ENCODE peak calls at places on chromosomes 7 and 10, in eight cellular contexts. C is GM12891, S is ovary, P is sigmoid colon, I is suprapubic skin, F is tibial nerve, B is A549, Q is right lobe of liver. U is an unnamed sample.
A peak's percentile ranks its signal among the peaks of the same experiment; 100 is the strongest.

GRCh38 chr10:73183882-73184281 is 16.0 kb downstream of the FAM149B1 start:
- DNase-seq in C (no peak), S (no peak), P (no peak), I (no peak), F (no peak), B (no peak), Q (no peak), U (no peak)

GRCh38 chr7:102106625-102107024 is 180.0 kb upstream of the SH2B2 start:
- DNase-seq in C (no peak), S (no peak), P (peak; percentile 41), I (no peak), F (no peak), B (no peak), Q (no peak), U (no peak)

GRCh38 chr7:91324663-91325062 is 60.4 kb downstream of the FZD1 start:
- DNase-seq in C (no peak), S (no peak), P (no peak), I (no peak), F (no peak), B (no peak), Q (no peak), U (no peak)

GRCh38 chr7:24587853-24588252 is 14.6 kb downstream of the PALS2 start:
- DNase-seq in C (no peak), S (no peak), P (no peak), I (no peak), F (no peak), B (peak; percentile 34), Q (no peak), U (no peak)

GRCh38 chr7:152462995-152463713 is 27.4 kb upstream of the KMT2C start:
- DNase-seq in C (no peak), S (no peak), P (no peak), I (no peak), F (no peak), B (no peak), Q (no peak), U (no peak)

GRCh38 chr7:93148135-93148534 is at the start of gene SAMD9L:
- DNase-seq in C (peak; percentile 18), S (no peak), P (no peak), I (no peak), F (no peak), B (peak; percentile 4), Q (no peak), U (no peak)

GRCh38 chr7:95871078-95871848 is 98.9 kb downstream of the DYNC1I1 start:
- DNase-seq in C (peak; percentile 7), S (peak; percentile 24), P (no peak), I (no peak), F (no peak), B (peak; percentile 55), Q (no peak), U (no peak)

GRCh38 chr10:61902448-61903183 is 1.1 kb downstream of the ARID5B start:
- DNase-seq in C (no peak), S (peak; percentile 34), P (peak; percentile 81), I (peak; percentile 89), F (peak; percentile 18), B (peak; percentile 55), Q (peak; percentile 64), U (peak; percentile 55)

GRCh38 chr10:14396441-14397048 is 65.8 kb upstream of the FRMD4A start:
- DNase-seq in C (no peak), S (no peak), P (no peak), I (no peak), F (no peak), B (no peak), Q (no peak), U (no peak)

GRCh38 chr7:43700059-43700501 is 29.2 kb downstream of the COA1 start:
- DNase-seq in C (no peak), S (no peak), P (no peak), I (no peak), F (no peak), B (peak; percentile 56), Q (no peak), U (no peak)

GRCh38 chr7:585229-585711 is 65.6 kb upstream of the PDGFA start:
- DNase-seq in C (no peak), S (no peak), P (no peak), I (no peak), F (no peak), B (no peak), Q (no peak), U (no peak)

GRCh38 chr7:110386914-110387313 is 704.0 kb upstream of the LRRN3 start:
- DNase-seq in C (no peak), S (no peak), P (no peak), I (no peak), F (no peak), B (peak; percentile 66), Q (no peak), U (no peak)

GRCh38 chr10:78905015-78905939 is 163.5 kb upstream of the ZMIZ1 start:
- DNase-seq in C (no peak), S (no peak), P (no peak), I (peak; percentile 20), F (no peak), B (no peak), Q (no peak), U (no peak)

DNA sequence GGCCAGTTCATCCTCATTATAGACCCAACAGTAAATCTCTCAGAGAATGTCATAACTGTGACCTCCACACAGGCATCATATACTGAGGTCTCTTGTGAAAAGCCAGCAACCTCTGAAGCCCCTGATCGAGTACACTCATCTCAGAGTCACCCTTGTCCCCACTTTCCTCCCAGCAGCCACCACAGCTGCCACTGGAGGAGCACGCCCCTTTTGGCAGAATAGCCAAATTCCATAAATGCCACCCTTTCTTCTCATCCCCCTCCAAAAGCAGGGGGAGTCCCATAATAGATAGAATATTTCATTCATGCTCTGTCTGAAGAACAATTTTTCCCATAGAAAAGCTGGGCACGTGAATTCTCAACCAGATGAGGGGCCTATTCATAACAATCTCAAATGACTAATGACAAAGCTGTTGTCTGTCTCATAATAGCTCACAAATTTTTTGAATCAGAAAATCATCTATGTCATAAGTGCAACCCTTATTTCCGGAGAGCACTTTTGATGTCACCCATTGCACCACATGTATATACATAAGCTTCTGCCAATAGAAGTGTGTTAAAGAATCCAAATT is 47.4 kb downstream of the SGMS1 start:
- DNase-seq in C (no peak), S (no peak), P (no peak), I (no peak), F (no peak), B (no peak), Q (no peak), U (no peak)
- TF ChIP-seq POLR2A in C (no peak), S (no peak), P (no peak), I (no peak), F (no peak), B (no peak), Q (no peak), U (no peak)

DNA sequence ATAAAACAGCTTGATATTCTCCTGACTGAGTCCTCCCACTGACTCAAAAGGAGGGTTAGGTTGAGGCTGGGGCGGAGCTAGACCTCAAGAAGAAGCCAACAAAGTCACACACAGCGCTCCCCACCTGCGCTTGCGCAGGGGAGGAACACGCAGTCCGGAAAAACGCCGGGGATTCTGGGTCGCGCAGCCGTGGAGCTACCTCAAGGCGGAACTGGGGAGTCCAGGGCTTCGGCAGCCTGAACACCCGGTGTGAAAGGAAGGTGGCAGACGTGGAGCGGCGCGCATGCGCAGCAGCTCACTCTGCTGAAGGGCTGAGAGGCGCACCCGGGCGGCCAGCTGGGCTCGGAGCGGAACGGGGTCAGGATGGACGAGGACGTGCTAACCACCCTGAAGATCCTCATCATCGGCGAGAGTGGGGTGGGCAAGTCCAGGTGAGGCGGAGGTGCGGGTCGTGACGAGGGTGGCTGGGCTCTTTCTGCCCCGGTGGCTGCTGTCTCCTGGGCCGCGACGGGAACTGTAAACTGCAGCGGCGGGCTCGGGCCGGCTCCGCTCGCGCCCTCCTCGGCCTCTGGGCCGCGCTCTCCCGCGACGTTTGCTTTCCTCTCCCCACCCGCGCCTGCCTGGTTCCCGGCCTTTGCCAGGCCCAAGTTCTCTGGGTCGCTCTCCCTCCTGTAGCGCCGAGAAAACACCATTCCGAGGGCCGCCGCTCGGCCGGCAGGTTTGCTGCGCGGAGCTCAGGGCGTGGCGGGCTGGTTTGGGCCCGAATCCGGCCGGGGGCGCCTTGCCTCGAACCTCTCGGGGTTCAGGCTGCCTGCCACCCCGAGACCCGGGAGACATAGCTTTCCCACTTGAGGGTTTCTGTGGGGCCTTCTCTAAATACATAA is at the start of gene RAB18:
- DNase-seq in C (peak; percentile 76), S (peak; percentile 98), P (peak; percentile 99), I (peak; percentile 99), F (peak; percentile 89), B (peak; percentile 97), Q (peak; percentile 99), U (peak; percentile 98)
- TF ChIP-seq POLR2A in C (peak; percentile 89), S (peak; percentile 77), P (peak; percentile 91), I (peak; percentile 58), F (peak; percentile 84), B (peak; percentile 96), Q (peak; percentile 92), U (peak; percentile 77)

GRCh38 chr7:23475579-23475844 is 5.2 kb upstream of the IGF2BP3 start:
- DNase-seq in C (no peak), S (no peak), P (no peak), I (no peak), F (no peak), B (no peak), Q (no peak), U (no peak)

GRCh38 chr7:23473848-23474097 is 3.5 kb upstream of the IGF2BP3 start:
- DNase-seq in C (no peak), S (no peak), P (no peak), I (no peak), F (no peak), B (no peak), Q (no peak), U (no peak)

GRCh38 chr7:23472974-23473847 is 2.9 kb upstream of the IGF2BP3 start:
- DNase-seq in C (no peak), S (no peak), P (no peak), I (no peak), F (no peak), B (peak; percentile 38), Q (no peak), U (no peak)

GRCh38 chr7:23474829-23475578 is 4.7 kb upstream of the IGF2BP3 start:
- DNase-seq in C (no peak), S (no peak), P (no peak), I (no peak), F (no peak), B (no peak), Q (no peak), U (no peak)

GRCh38 chr7:23474098-23474828 is 4.0 kb upstream of the IGF2BP3 start:
- DNase-seq in C (peak; percentile 72), S (no peak), P (peak; percentile 81), I (peak; percentile 85), F (no peak), B (peak; percentile 98), Q (peak; percentile 88), U (no peak)
- TF ChIP-seq POLR2A in C (peak; percentile 67), S (no peak), P (no peak), I (no peak), F (no peak), B (peak; percentile 69), Q (no peak), U (no peak)

DNA sequence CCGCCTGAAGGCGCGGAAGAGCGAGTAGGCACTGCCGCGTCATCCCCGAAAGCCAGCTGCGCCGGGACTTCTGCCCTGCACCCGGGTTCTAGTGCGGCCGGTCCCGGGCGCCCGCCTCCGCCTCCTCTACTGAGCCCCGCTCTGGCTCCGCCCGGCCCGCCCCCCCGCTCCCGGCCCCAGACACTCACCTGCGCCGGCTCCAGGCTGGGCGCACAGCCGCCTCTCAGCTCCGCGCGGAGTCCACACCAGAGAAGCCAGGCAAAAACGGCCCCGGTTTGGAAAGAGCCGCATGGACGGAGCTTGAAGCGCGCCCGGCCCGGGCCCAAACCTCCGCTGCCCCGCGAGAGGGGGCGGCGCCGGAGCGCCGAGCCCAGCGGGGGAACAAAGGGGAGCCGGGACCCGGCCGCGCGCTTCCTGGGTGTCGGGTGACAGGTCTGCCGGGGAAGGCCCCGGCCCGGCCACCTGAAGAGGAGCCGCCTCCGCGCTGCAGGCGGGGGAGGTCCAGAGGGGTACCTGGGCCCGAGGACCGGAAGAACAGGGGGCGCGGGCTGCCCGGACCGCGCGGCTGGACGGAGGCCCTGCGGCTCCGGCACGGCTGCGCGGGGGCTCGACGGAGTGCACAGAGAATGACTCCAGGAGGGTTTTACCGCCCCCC is 168.2 kb downstream of the NRF1 start:
- DNase-seq in C (peak; percentile 71), S (no peak), P (no peak), I (no peak), F (no peak), B (no peak), Q (no peak), U (peak; percentile 63)
- TF ChIP-seq POLR2A in C (no peak), S (no peak), P (no peak), I (no peak), F (no peak), B (peak; percentile 67), Q (peak; percentile 16), U (no peak)

U was measured in breast epithelium.